ENCODE peak calls at places on chromosomes 7 and 10, in seven cellular contexts. Y, R, G, V, B, L and S are unnamed samples.

GRCh38 chr7:153939654-153940053 is 112.5 kb upstream of the DPP6 start:
- DNase-seq in G (no peak), B (no peak), L (no peak), V (no peak), Y (no peak), R (no peak), S (no peak)

GRCh38 chr10:89332092-89332633 is 4.4 kb downstream of the IFIT3 start:
- DNase-seq in R (peak), G (no peak), V (peak), L (no peak), B (no peak), Y (no peak), S (peak)

GRCh38 chr7:103119791-103120291 is 29.1 kb downstream of the NAPEPLD start:
- DNase-seq in V (no peak), B (no peak), G (no peak), R (no peak), Y (no peak), L (no peak), S (no peak)

GRCh38 chr10:71766717-71767419 is 6.5 kb downstream of the VSIR start:
- DNase-seq in R (peak), B (no peak), L (peak), Y (no peak), G (no peak), V (peak), S (peak)

GRCh38 chr10:37489658-37490003 is 364.2 kb downstream of the ANKRD30A start:
- DNase-seq in L (no peak), Y (no peak), B (no peak), R (no peak), V (no peak), G (no peak), S (no peak)

GRCh38 chr7:74010407-74010806 is 17.6 kb upstream of the ELN start:
- DNase-seq in G (no peak), R (no peak), Y (no peak), B (no peak), L (no peak), V (no peak), S (no peak)

GRCh38 chr7:100432053-100432452 is 2.4 kb downstream of the MEPCE start:
- DNase-seq in R (no peak), V (no peak), B (no peak), G (no peak), Y (no peak), L (no peak), S (no peak)

GRCh38 chr10:49400365-49400764 is 4.5 kb upstream of the DRGX start:
- DNase-seq in V (no peak), B (no peak), Y (no peak), R (peak), L (no peak), G (no peak), S (no peak)

GRCh38 chr7:157158400-157158799 is 19.7 kb downstream of the UBE3C start:
- DNase-seq in G (no peak), B (no peak), R (no peak), L (no peak), V (no peak), Y (no peak), S (no peak)

GRCh38 chr10:70693619-70694286 is 21.4 kb downstream of the ADAMTS14 start:
- DNase-seq in G (no peak), R (no peak), L (peak), B (no peak), V (no peak), Y (no peak), S (no peak)

GRCh38 chr10:1853801-1854200 is 116.5 kb upstream of the ADARB2 start:
- DNase-seq in B (no peak), L (no peak), Y (no peak), V (no peak), G (no peak), R (no peak), S (no peak)

DNA sequence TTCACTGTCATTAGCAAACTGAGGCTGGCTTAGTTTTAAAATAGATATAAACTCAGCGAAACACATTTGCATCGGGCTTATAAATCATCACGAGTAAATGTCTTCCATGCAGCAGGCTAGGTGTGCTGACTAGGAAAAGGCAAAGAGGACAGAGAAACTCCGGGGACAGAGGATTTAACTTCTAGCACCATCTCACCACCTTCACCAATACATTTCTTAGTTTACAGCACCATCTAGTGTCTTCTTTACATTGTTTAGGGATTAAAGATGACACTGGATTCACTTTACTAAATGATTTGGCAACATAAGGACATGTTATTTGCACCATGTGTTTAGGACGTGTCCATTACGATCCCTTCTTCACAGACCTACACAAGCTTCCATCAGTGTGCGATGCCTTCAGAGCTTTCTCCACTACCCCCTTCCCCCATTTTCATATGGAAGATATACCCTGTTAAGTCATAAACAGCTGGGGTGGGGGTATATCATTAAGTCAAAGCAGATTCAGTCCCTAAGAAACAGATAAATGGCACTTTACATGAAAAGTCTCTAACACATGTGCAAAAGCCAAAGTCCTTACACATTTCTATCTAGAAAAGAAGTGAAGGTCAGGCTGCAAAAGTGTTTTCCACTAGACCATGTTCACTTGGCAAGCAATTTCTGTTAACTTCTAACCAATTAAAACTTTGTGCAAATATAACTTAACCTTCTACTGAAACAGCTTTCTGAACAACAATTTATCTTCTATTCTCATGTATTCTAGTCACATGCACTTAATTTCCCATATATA is 103.3 kb downstream of the GRB10 start:
- DNase-seq in G (no peak), R (no peak), B (peak), L (no peak), V (peak), Y (peak), S (no peak)
- TF ChIP-seq CTCF in G (peak), R (no peak), B (peak), L (no peak), V (peak), Y (peak), S (peak)

GRCh38 chr7:95843286-95843685 is 70.9 kb downstream of the DYNC1I1 start:
- DNase-seq in G (no peak), B (peak), L (no peak), Y (no peak), V (no peak), R (no peak), S (no peak)

GRCh38 chr7:95845007-95845406 is 72.7 kb downstream of the DYNC1I1 start:
- DNase-seq in R (no peak), V (no peak), B (no peak), G (no peak), Y (no peak), L (no peak), S (no peak)

GRCh38 chr7:95847061-95847460 is 74.7 kb downstream of the DYNC1I1 start:
- DNase-seq in Y (no peak), B (no peak), G (no peak), L (no peak), V (no peak), R (no peak), S (no peak)

GRCh38 chr7:95840953-95841950 is 68.9 kb downstream of the DYNC1I1 start:
- DNase-seq in L (no peak), V (peak), Y (peak), R (no peak), G (no peak), B (peak), S (no peak)
- TF ChIP-seq CTCF in L (no peak), V (peak), Y (peak), R (peak), G (no peak), B (peak), S (peak)

GRCh38 chr7:2008101-2008935 is 224.4 kb downstream of the MAD1L1 start:
- DNase-seq in G (peak), L (no peak), V (no peak), B (no peak), Y (peak), R (no peak), S (no peak)
- TF ChIP-seq CTCF in G (no peak), L (no peak), V (no peak), B (no peak), Y (no peak), R (no peak), S (no peak)

GRCh38 chr10:75319274-75319673 is 82.3 kb downstream of the ZNF503 start:
- DNase-seq in R (no peak), G (no peak), B (no peak), Y (no peak), V (no peak), L (no peak), S (no peak)
- TF ChIP-seq CTCF in R (no peak), G (no peak), B (no peak), Y (peak), V (no peak), L (no peak), S (no peak)

GRCh38 chr10:97179731-97180366 is 5.9 kb downstream of the SLIT1 start:
- DNase-seq in B (peak), Y (peak), G (no peak), R (no peak), V (no peak), L (no peak), S (no peak)
- TF ChIP-seq CTCF in B (peak), Y (peak), G (no peak), R (no peak), V (no peak), L (no peak), S (no peak)